ENCODE peak calls at places on chromosomes 11 and 22, in nine cellular contexts. One of them, this sample, is unnamed.
A peak's percentile ranks its signal among the peaks of the same experiment; 100 is the strongest.

GRCh38 chr11:20397281-20397680 is 9.8 kb downstream of the PRMT3 start:
- DNase-seq in thoracic aorta: no peak
- DNase-seq in endodermal cell: no peak
- DNase-seq in amniotic stem cell: peak; percentile 50
- DNase-seq in thyroid gland: no peak
- DNase-seq in central memory CD4-positive, alpha-beta T cell: peak; percentile 32
- DNase-seq in hepatic stellate cell: peak; percentile 16
- DNase-seq in activated CD4-positive, alpha-beta T cell treated with anti-CD3 and anti-CD28 coated beads, Interleukin-2, amount 10 ng/mL, durations not matched to agents 7 days and 5 days: peak; percentile 60
- DNase-seq in OCI-LY7: peak; percentile 40
- DNase-seq in this sample: peak; percentile 80

GRCh38 chr11:12871251-12871650 is 137.9 kb upstream of the RASSF10 start:
- DNase-seq in thoracic aorta: no peak
- DNase-seq in endodermal cell: no peak
- DNase-seq in amniotic stem cell: no peak
- DNase-seq in thyroid gland: no peak
- DNase-seq in central memory CD4-positive, alpha-beta T cell: no peak
- DNase-seq in hepatic stellate cell: no peak
- DNase-seq in activated CD4-positive, alpha-beta T cell treated with anti-CD3 and anti-CD28 coated beads, Interleukin-2, amount 10 ng/mL, durations not matched to agents 7 days and 5 days: no peak
- DNase-seq in OCI-LY7: no peak
- DNase-seq in this sample: no peak

GRCh38 chr22:23242473-23243001 is 62.2 kb downstream of the BCR start:
- DNase-seq in thoracic aorta: no peak
- DNase-seq in endodermal cell: peak; percentile 98
- DNase-seq in amniotic stem cell: no peak
- DNase-seq in thyroid gland: no peak
- DNase-seq in central memory CD4-positive, alpha-beta T cell: no peak
- DNase-seq in hepatic stellate cell: no peak
- DNase-seq in activated CD4-positive, alpha-beta T cell treated with anti-CD3 and anti-CD28 coated beads, Interleukin-2, amount 10 ng/mL, durations not matched to agents 7 days and 5 days: no peak
- DNase-seq in OCI-LY7: no peak
- DNase-seq in this sample: no peak

GRCh38 chr11:117928818-117929567 is at the start of gene TMPRSS13:
- DNase-seq in thoracic aorta: no peak
- DNase-seq in endodermal cell: peak; percentile 91
- DNase-seq in amniotic stem cell: no peak
- DNase-seq in thyroid gland: peak; percentile 90
- DNase-seq in central memory CD4-positive, alpha-beta T cell: no peak
- DNase-seq in hepatic stellate cell: no peak
- DNase-seq in activated CD4-positive, alpha-beta T cell treated with anti-CD3 and anti-CD28 coated beads, Interleukin-2, amount 10 ng/mL, durations not matched to agents 7 days and 5 days: no peak
- DNase-seq in OCI-LY7: no peak
- DNase-seq in this sample: no peak

GRCh38 chr11:65478411-65479183 is 20.2 kb upstream of the MALAT1 start:
- DNase-seq in thoracic aorta: no peak
- DNase-seq in endodermal cell: peak; percentile 76
- DNase-seq in amniotic stem cell: no peak
- DNase-seq in thyroid gland: no peak
- DNase-seq in central memory CD4-positive, alpha-beta T cell: no peak
- DNase-seq in hepatic stellate cell: no peak
- DNase-seq in activated CD4-positive, alpha-beta T cell treated with anti-CD3 and anti-CD28 coated beads, Interleukin-2, amount 10 ng/mL, durations not matched to agents 7 days and 5 days: no peak
- DNase-seq in OCI-LY7: no peak
- DNase-seq in this sample: no peak

GRCh38 chr11:78940500-78941225 is 366.0 kb upstream of the NARS2 start:
- DNase-seq in thoracic aorta: no peak
- DNase-seq in endodermal cell: peak; percentile 87
- DNase-seq in amniotic stem cell: no peak
- DNase-seq in thyroid gland: peak; percentile 74
- DNase-seq in central memory CD4-positive, alpha-beta T cell: no peak
- DNase-seq in hepatic stellate cell: no peak
- DNase-seq in activated CD4-positive, alpha-beta T cell treated with anti-CD3 and anti-CD28 coated beads, Interleukin-2, amount 10 ng/mL, durations not matched to agents 7 days and 5 days: no peak
- DNase-seq in OCI-LY7: no peak
- DNase-seq in this sample: no peak

GRCh38 chr11:121057922-121058321 is 34.0 kb downstream of the TBCEL start:
- DNase-seq in thoracic aorta: no peak
- DNase-seq in endodermal cell: no peak
- DNase-seq in amniotic stem cell: no peak
- DNase-seq in thyroid gland: no peak
- DNase-seq in central memory CD4-positive, alpha-beta T cell: no peak
- DNase-seq in hepatic stellate cell: no peak
- DNase-seq in activated CD4-positive, alpha-beta T cell treated with anti-CD3 and anti-CD28 coated beads, Interleukin-2, amount 10 ng/mL, durations not matched to agents 7 days and 5 days: no peak
- DNase-seq in OCI-LY7: no peak
- DNase-seq in this sample: no peak

GRCh38 chr11:19344661-19345518 is 104.1 kb upstream of the E2F8 start:
- DNase-seq in thoracic aorta: no peak
- DNase-seq in endodermal cell: peak; percentile 94
- DNase-seq in amniotic stem cell: no peak
- DNase-seq in thyroid gland: peak; percentile 86
- DNase-seq in central memory CD4-positive, alpha-beta T cell: no peak
- DNase-seq in hepatic stellate cell: peak; percentile 74
- DNase-seq in activated CD4-positive, alpha-beta T cell treated with anti-CD3 and anti-CD28 coated beads, Interleukin-2, amount 10 ng/mL, durations not matched to agents 7 days and 5 days: no peak
- DNase-seq in OCI-LY7: no peak
- DNase-seq in this sample: no peak

GRCh38 chr11:95692526-95693270 is 96.9 kb downstream of the FAM76B start:
- DNase-seq in thoracic aorta: no peak
- DNase-seq in endodermal cell: no peak
- DNase-seq in amniotic stem cell: peak; percentile 11
- DNase-seq in thyroid gland: no peak
- DNase-seq in central memory CD4-positive, alpha-beta T cell: no peak
- DNase-seq in hepatic stellate cell: no peak
- DNase-seq in activated CD4-positive, alpha-beta T cell treated with anti-CD3 and anti-CD28 coated beads, Interleukin-2, amount 10 ng/mL, durations not matched to agents 7 days and 5 days: no peak
- DNase-seq in OCI-LY7: no peak
- DNase-seq in this sample: no peak

GRCh38 chr22:33314316-33314715 is 256.1 kb upstream of the SYN3 start:
- DNase-seq in thoracic aorta: no peak
- DNase-seq in endodermal cell: no peak
- DNase-seq in amniotic stem cell: no peak
- DNase-seq in thyroid gland: no peak
- DNase-seq in central memory CD4-positive, alpha-beta T cell: no peak
- DNase-seq in hepatic stellate cell: no peak
- DNase-seq in activated CD4-positive, alpha-beta T cell treated with anti-CD3 and anti-CD28 coated beads, Interleukin-2, amount 10 ng/mL, durations not matched to agents 7 days and 5 days: no peak
- DNase-seq in OCI-LY7: no peak
- DNase-seq in this sample: no peak

GRCh38 chr11:59144096-59144495 is 1.4 kb downstream of the FAM111A start:
- DNase-seq in thoracic aorta: no peak
- DNase-seq in endodermal cell: no peak
- DNase-seq in amniotic stem cell: no peak
- DNase-seq in thyroid gland: no peak
- DNase-seq in central memory CD4-positive, alpha-beta T cell: no peak
- DNase-seq in hepatic stellate cell: no peak
- DNase-seq in activated CD4-positive, alpha-beta T cell treated with anti-CD3 and anti-CD28 coated beads, Interleukin-2, amount 10 ng/mL, durations not matched to agents 7 days and 5 days: no peak
- DNase-seq in OCI-LY7: peak; percentile 16
- DNase-seq in this sample: peak; percentile 11

GRCh38 chr11:133172349-133172748 is 360.0 kb downstream of the OPCML start:
- DNase-seq in thoracic aorta: no peak
- DNase-seq in endodermal cell: no peak
- DNase-seq in amniotic stem cell: no peak
- DNase-seq in thyroid gland: no peak
- DNase-seq in central memory CD4-positive, alpha-beta T cell: no peak
- DNase-seq in hepatic stellate cell: no peak
- DNase-seq in activated CD4-positive, alpha-beta T cell treated with anti-CD3 and anti-CD28 coated beads, Interleukin-2, amount 10 ng/mL, durations not matched to agents 7 days and 5 days: no peak
- DNase-seq in OCI-LY7: no peak
- DNase-seq in this sample: no peak

GRCh38 chr11:128757886-128758612 is 64.2 kb downstream of the FLI1 start:
- DNase-seq in thoracic aorta: no peak
- DNase-seq in endodermal cell: no peak
- DNase-seq in amniotic stem cell: no peak
- DNase-seq in thyroid gland: no peak
- DNase-seq in central memory CD4-positive, alpha-beta T cell: no peak
- DNase-seq in hepatic stellate cell: no peak
- DNase-seq in activated CD4-positive, alpha-beta T cell treated with anti-CD3 and anti-CD28 coated beads, Interleukin-2, amount 10 ng/mL, durations not matched to agents 7 days and 5 days: no peak
- DNase-seq in OCI-LY7: peak; percentile 23
- DNase-seq in this sample: no peak

GRCh38 chr11:99015634-99016454 is 4.9 kb upstream of the CNTN5 start:
- DNase-seq in thoracic aorta: no peak
- DNase-seq in endodermal cell: no peak
- DNase-seq in amniotic stem cell: no peak
- DNase-seq in thyroid gland: no peak
- DNase-seq in central memory CD4-positive, alpha-beta T cell: peak; percentile 12
- DNase-seq in hepatic stellate cell: peak; percentile 24
- DNase-seq in activated CD4-positive, alpha-beta T cell treated with anti-CD3 and anti-CD28 coated beads, Interleukin-2, amount 10 ng/mL, durations not matched to agents 7 days and 5 days: peak; percentile 20
- DNase-seq in OCI-LY7: peak; percentile 58
- DNase-seq in this sample: peak; percentile 35

GRCh38 chr11:2399488-2400068 is 972 bp upstream of the TSSC4 start:
- DNase-seq in thoracic aorta: no peak
- DNase-seq in endodermal cell: no peak
- DNase-seq in amniotic stem cell: no peak
- DNase-seq in thyroid gland: peak; percentile 25
- DNase-seq in central memory CD4-positive, alpha-beta T cell: no peak
- DNase-seq in hepatic stellate cell: no peak
- DNase-seq in activated CD4-positive, alpha-beta T cell treated with anti-CD3 and anti-CD28 coated beads, Interleukin-2, amount 10 ng/mL, durations not matched to agents 7 days and 5 days: no peak
- DNase-seq in OCI-LY7: no peak
- DNase-seq in this sample: no peak

GRCh38 chr11:8907116-8907515 is 3.9 kb upstream of the AKIP1 start:
- DNase-seq in thoracic aorta: no peak
- DNase-seq in endodermal cell: no peak
- DNase-seq in amniotic stem cell: no peak
- DNase-seq in thyroid gland: no peak
- DNase-seq in central memory CD4-positive, alpha-beta T cell: no peak
- DNase-seq in hepatic stellate cell: no peak
- DNase-seq in activated CD4-positive, alpha-beta T cell treated with anti-CD3 and anti-CD28 coated beads, Interleukin-2, amount 10 ng/mL, durations not matched to agents 7 days and 5 days: no peak
- DNase-seq in OCI-LY7: no peak
- DNase-seq in this sample: no peak

GRCh38 chr11:120410622-120411380 is 74.6 kb downstream of the ARHGEF12 start:
- DNase-seq in thoracic aorta: no peak
- DNase-seq in endodermal cell: no peak
- DNase-seq in amniotic stem cell: no peak
- DNase-seq in thyroid gland: no peak
- DNase-seq in central memory CD4-positive, alpha-beta T cell: no peak
- DNase-seq in hepatic stellate cell: no peak
- DNase-seq in activated CD4-positive, alpha-beta T cell treated with anti-CD3 and anti-CD28 coated beads, Interleukin-2, amount 10 ng/mL, durations not matched to agents 7 days and 5 days: no peak
- DNase-seq in OCI-LY7: no peak
- DNase-seq in this sample: no peak

GRCh38 chr11:121041072-121041471 is 17.2 kb downstream of the TBCEL start:
- DNase-seq in thoracic aorta: no peak
- DNase-seq in endodermal cell: no peak
- DNase-seq in amniotic stem cell: no peak
- DNase-seq in thyroid gland: no peak
- DNase-seq in central memory CD4-positive, alpha-beta T cell: no peak
- DNase-seq in hepatic stellate cell: no peak
- DNase-seq in activated CD4-positive, alpha-beta T cell treated with anti-CD3 and anti-CD28 coated beads, Interleukin-2, amount 10 ng/mL, durations not matched to agents 7 days and 5 days: no peak
- DNase-seq in OCI-LY7: no peak
- DNase-seq in this sample: no peak

GRCh38 chr22:48089601-48090331 is 1327.3 kb downstream of the TBC1D22A start:
- DNase-seq in thoracic aorta: no peak
- DNase-seq in endodermal cell: peak; percentile 43
- DNase-seq in amniotic stem cell: no peak
- DNase-seq in thyroid gland: no peak
- DNase-seq in central memory CD4-positive, alpha-beta T cell: no peak
- DNase-seq in hepatic stellate cell: no peak
- DNase-seq in activated CD4-positive, alpha-beta T cell treated with anti-CD3 and anti-CD28 coated beads, Interleukin-2, amount 10 ng/mL, durations not matched to agents 7 days and 5 days: no peak
- DNase-seq in OCI-LY7: no peak
- DNase-seq in this sample: no peak

GRCh38 chr11:47571895-47572294 is 6.5 kb downstream of the PTPMT1 start:
- DNase-seq in thoracic aorta: no peak
- DNase-seq in endodermal cell: no peak
- DNase-seq in amniotic stem cell: no peak
- DNase-seq in thyroid gland: no peak
- DNase-seq in central memory CD4-positive, alpha-beta T cell: no peak
- DNase-seq in hepatic stellate cell: peak; percentile 82
- DNase-seq in activated CD4-positive, alpha-beta T cell treated with anti-CD3 and anti-CD28 coated beads, Interleukin-2, amount 10 ng/mL, durations not matched to agents 7 days and 5 days: no peak
- DNase-seq in OCI-LY7: no peak
- DNase-seq in this sample: no peak

GRCh38 chr11:42543844-42544243 is 768.0 kb upstream of the API5 start:
- DNase-seq in thoracic aorta: no peak
- DNase-seq in endodermal cell: no peak
- DNase-seq in amniotic stem cell: no peak
- DNase-seq in thyroid gland: no peak
- DNase-seq in central memory CD4-positive, alpha-beta T cell: no peak
- DNase-seq in hepatic stellate cell: no peak
- DNase-seq in activated CD4-positive, alpha-beta T cell treated with anti-CD3 and anti-CD28 coated beads, Interleukin-2, amount 10 ng/mL, durations not matched to agents 7 days and 5 days: no peak
- DNase-seq in OCI-LY7: no peak
- DNase-seq in this sample: no peak

GRCh38 chr11:94821439-94821838 is 53.3 kb downstream of the AMOTL1 start:
- DNase-seq in thoracic aorta: no peak
- DNase-seq in endodermal cell: no peak
- DNase-seq in amniotic stem cell: no peak
- DNase-seq in thyroid gland: no peak
- DNase-seq in central memory CD4-positive, alpha-beta T cell: no peak
- DNase-seq in hepatic stellate cell: no peak
- DNase-seq in activated CD4-positive, alpha-beta T cell treated with anti-CD3 and anti-CD28 coated beads, Interleukin-2, amount 10 ng/mL, durations not matched to agents 7 days and 5 days: no peak
- DNase-seq in OCI-LY7: no peak
- DNase-seq in this sample: no peak

GRCh38 chr22:28116261-28116673 is 197.2 kb upstream of the PITPNB start:
- DNase-seq in thoracic aorta: peak; percentile 25
- DNase-seq in endodermal cell: peak; percentile 63
- DNase-seq in amniotic stem cell: peak; percentile 44
- DNase-seq in thyroid gland: peak; percentile 8
- DNase-seq in central memory CD4-positive, alpha-beta T cell: no peak
- DNase-seq in hepatic stellate cell: peak; percentile 46
- DNase-seq in activated CD4-positive, alpha-beta T cell treated with anti-CD3 and anti-CD28 coated beads, Interleukin-2, amount 10 ng/mL, durations not matched to agents 7 days and 5 days: no peak
- DNase-seq in OCI-LY7: no peak
- DNase-seq in this sample: no peak

GRCh38 chr22:43988116-43988817 is 33.0 kb downstream of the SAMM50 start:
- DNase-seq in thoracic aorta: no peak
- DNase-seq in endodermal cell: no peak
- DNase-seq in amniotic stem cell: no peak
- DNase-seq in thyroid gland: peak; percentile 21
- DNase-seq in central memory CD4-positive, alpha-beta T cell: no peak
- DNase-seq in hepatic stellate cell: no peak
- DNase-seq in activated CD4-positive, alpha-beta T cell treated with anti-CD3 and anti-CD28 coated beads, Interleukin-2, amount 10 ng/mL, durations not matched to agents 7 days and 5 days: no peak
- DNase-seq in OCI-LY7: no peak
- DNase-seq in this sample: no peak

GRCh38 chr11:126175261-126175885 is 36.1 kb downstream of the RPUSD4 start:
- DNase-seq in thoracic aorta: no peak
- DNase-seq in endodermal cell: no peak
- DNase-seq in amniotic stem cell: no peak
- DNase-seq in thyroid gland: no peak
- DNase-seq in central memory CD4-positive, alpha-beta T cell: no peak
- DNase-seq in hepatic stellate cell: no peak
- DNase-seq in activated CD4-positive, alpha-beta T cell treated with anti-CD3 and anti-CD28 coated beads, Interleukin-2, amount 10 ng/mL, durations not matched to agents 7 days and 5 days: no peak
- DNase-seq in OCI-LY7: no peak
- DNase-seq in this sample: no peak

GRCh38 chr22:32788884-32789624 is 12.5 kb upstream of the TIMP3 start:
- DNase-seq in thoracic aorta: no peak
- DNase-seq in endodermal cell: no peak
- DNase-seq in amniotic stem cell: peak; percentile 28
- DNase-seq in thyroid gland: peak; percentile 48
- DNase-seq in central memory CD4-positive, alpha-beta T cell: no peak
- DNase-seq in hepatic stellate cell: no peak
- DNase-seq in activated CD4-positive, alpha-beta T cell treated with anti-CD3 and anti-CD28 coated beads, Interleukin-2, amount 10 ng/mL, durations not matched to agents 7 days and 5 days: no peak
- DNase-seq in OCI-LY7: no peak
- DNase-seq in this sample: no peak

GRCh38 chr11:20966489-20966888 is 297.1 kb downstream of the NELL1 start:
- DNase-seq in thoracic aorta: no peak
- DNase-seq in endodermal cell: peak; percentile 86
- DNase-seq in amniotic stem cell: no peak
- DNase-seq in thyroid gland: no peak
- DNase-seq in central memory CD4-positive, alpha-beta T cell: no peak
- DNase-seq in hepatic stellate cell: no peak
- DNase-seq in activated CD4-positive, alpha-beta T cell treated with anti-CD3 and anti-CD28 coated beads, Interleukin-2, amount 10 ng/mL, durations not matched to agents 7 days and 5 days: no peak
- DNase-seq in OCI-LY7: no peak
- DNase-seq in this sample: no peak

GRCh38 chr11:126137146-126137545 is 74.3 kb downstream of the RPUSD4 start:
- DNase-seq in thoracic aorta: no peak
- DNase-seq in endodermal cell: no peak
- DNase-seq in amniotic stem cell: no peak
- DNase-seq in thyroid gland: no peak
- DNase-seq in central memory CD4-positive, alpha-beta T cell: no peak
- DNase-seq in hepatic stellate cell: no peak
- DNase-seq in activated CD4-positive, alpha-beta T cell treated with anti-CD3 and anti-CD28 coated beads, Interleukin-2, amount 10 ng/mL, durations not matched to agents 7 days and 5 days: no peak
- DNase-seq in OCI-LY7: no peak
- DNase-seq in this sample: no peak

GRCh38 chr22:23849009-23850006 is 8.4 kb upstream of the SLC2A11 start:
- DNase-seq in thoracic aorta: peak; percentile 31
- DNase-seq in endodermal cell: peak; percentile 99
- DNase-seq in amniotic stem cell: peak; percentile 55
- DNase-seq in thyroid gland: peak; percentile 78
- DNase-seq in central memory CD4-positive, alpha-beta T cell: peak; percentile 78
- DNase-seq in hepatic stellate cell: peak; percentile 93
- DNase-seq in activated CD4-positive, alpha-beta T cell treated with anti-CD3 and anti-CD28 coated beads, Interleukin-2, amount 10 ng/mL, durations not matched to agents 7 days and 5 days: peak; percentile 85
- DNase-seq in OCI-LY7: peak; percentile 86
- DNase-seq in this sample: peak; percentile 52